ENCODE peak calls at places on chromosomes 4 and X, in nine cellular contexts. K is stomach, Z is GM23338, X is transverse colon, L is HCT116, T is sigmoid colon, W is suprapubic skin, F is breast epithelium, B is SK-N-SH. J is an unnamed sample.

GRCh38 chr4:915041-915474 is 17.1 kb downstream of the GAK start:
- DNase-seq in W (peak; percentile 70), B (no peak), X (peak; percentile 7), Z (no peak), F (peak; percentile 10), L (no peak), T (peak; percentile 42), K (no peak), J (peak; percentile 73)

GRCh38 chrX:115988825-115989224 is 181.7 kb upstream of the AGTR2 start:
- DNase-seq in T (no peak), K (no peak), W (no peak), F (no peak), B (peak; percentile 16), X (no peak), L (no peak), Z (peak; percentile 22), J (no peak)

GRCh38 chr4:53005149-53005546 is 143.0 kb downstream of the RASL11B start:
- DNase-seq in X (no peak), Z (no peak), K (no peak), W (no peak), L (no peak), B (no peak), F (no peak), T (no peak), J (no peak)

GRCh38 chrX:46203115-46203514 is 342.1 kb downstream of the ZNF674 start:
- DNase-seq in Z (no peak), B (no peak), X (no peak), W (no peak), F (no peak), K (no peak), T (no peak), L (no peak), J (no peak)

GRCh38 chrX:1248381-1249061 is 20.1 kb upstream of the CSF2RA start:
- DNase-seq in X (no peak), T (no peak), B (no peak), Z (peak; percentile 99), F (no peak), W (no peak), L (no peak), K (no peak), J (peak; percentile 34)

GRCh38 chrX:13569479-13570244 is at the start of gene EGFL6:
- DNase-seq in F (no peak), K (no peak), L (no peak), W (no peak), Z (peak; percentile 38), X (no peak), B (peak; percentile 28), T (no peak), J (peak; percentile 46)

GRCh38 chr4:141132689-141133145 is 552 bp downstream of the RNF150 start:
- DNase-seq in K (no peak), W (no peak), F (no peak), X (peak; percentile 7), Z (peak; percentile 52), B (peak; percentile 92), T (peak; percentile 81), L (no peak), J (no peak)

GRCh38 chr4:77849278-77849965 is 13.2 kb upstream of the MRPL1 start:
- DNase-seq in Z (no peak), F (no peak), T (no peak), X (no peak), L (no peak), K (no peak), W (no peak), B (no peak), J (no peak)

GRCh38 chrX:348461-349117 is 30.0 kb upstream of the GTPBP6 start:
- DNase-seq in F (no peak), B (no peak), Z (no peak), T (no peak), W (peak; percentile 49), L (no peak), X (no peak), K (no peak), J (no peak)

GRCh38 chr4:153556441-153556815 is 90.3 kb downstream of the TMEM131L start:
- DNase-seq in Z (no peak), X (no peak), B (no peak), T (no peak), F (no peak), K (no peak), W (no peak), L (no peak), J (no peak)
- H3K27ac ChIP-seq in Z (no peak overlapping the region), X (no peak overlapping the region), B (no peak overlapping the region), T (peak overlapping the region; percentile 64), F (no peak overlapping the region), K (no peak overlapping the region), W (no peak overlapping the region), L (no peak overlapping the region), J (no peak overlapping the region)

GRCh38 chr4:38672247-38673071 is 8.5 kb downstream of the KLF3 start:
- DNase-seq in X (no peak), L (no peak), W (no peak), B (peak; percentile 18), Z (no peak), T (no peak), K (no peak), F (no peak), J (peak; percentile 38)

GRCh38 chr4:38675167-38676121 is 11.4 kb downstream of the KLF3 start:
- DNase-seq in B (peak; percentile 73), Z (peak; percentile 94), L (peak; percentile 60), F (peak; percentile 66), T (peak; percentile 88), X (peak; percentile 90), W (peak; percentile 91), K (peak; percentile 86), J (peak; percentile 79)

GRCh38 chr4:38671594-38671943 is 7.6 kb downstream of the KLF3 start:
- DNase-seq in B (no peak), L (no peak), W (no peak), K (no peak), Z (no peak), T (no peak), X (no peak), F (no peak), J (no peak)

GRCh38 chr4:38674206-38675144 is 10.5 kb downstream of the KLF3 start:
- DNase-seq in K (no peak), L (no peak), F (no peak), Z (no peak), W (no peak), X (no peak), B (peak; percentile 26), T (no peak), J (no peak)

DNA sequence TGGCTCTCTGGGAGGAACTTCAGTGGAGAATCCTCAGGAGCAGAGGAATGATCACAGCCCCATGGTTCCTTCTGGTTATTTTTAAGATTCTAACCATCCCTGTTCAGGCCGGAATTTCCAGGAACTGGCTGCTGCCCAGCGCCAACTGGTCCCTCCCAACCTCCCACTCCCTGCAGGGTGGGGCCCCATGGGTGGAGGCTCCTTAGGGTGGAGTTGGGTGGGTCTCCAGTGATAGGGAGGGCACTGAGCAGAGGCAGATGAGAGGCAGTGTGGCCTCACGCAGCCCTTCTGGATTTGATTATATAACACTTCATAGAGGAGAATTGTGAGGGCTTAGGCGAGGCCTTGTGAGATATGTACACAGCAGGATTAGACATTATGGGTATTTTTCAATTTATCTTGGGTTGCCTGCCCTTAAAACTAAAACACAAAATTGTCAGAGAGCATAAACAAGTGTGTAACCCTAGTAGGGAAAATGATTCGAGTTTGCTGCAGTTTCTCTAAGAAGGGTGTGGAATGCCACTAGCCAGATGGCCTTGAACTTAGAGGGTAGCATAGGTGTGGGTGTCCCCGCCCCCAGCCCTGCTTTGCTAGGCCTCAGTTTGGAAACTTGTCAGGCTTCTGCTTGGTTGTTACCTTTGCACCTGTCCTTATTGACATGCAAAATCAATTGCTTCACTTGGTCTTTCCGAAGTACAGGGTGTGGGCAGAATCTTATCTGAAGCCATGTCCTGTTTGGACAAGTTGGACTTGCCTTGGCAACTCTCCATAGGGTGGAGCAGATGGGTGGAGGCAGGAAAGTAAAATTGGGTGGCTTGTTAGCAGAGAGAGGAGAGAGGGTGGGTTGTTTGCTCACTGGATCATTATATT is 9.3 kb downstream of the KLF3 start:
- DNase-seq in K (peak; percentile 67), F (no peak), Z (peak; percentile 62), T (no peak), L (peak; percentile 56), W (peak; percentile 86), B (peak; percentile 21), X (peak; percentile 93), J (peak; percentile 21)
- TF ChIP-seq POLR2AphosphoS5 in K (peak; percentile 74), F (no peak), Z (no peak), T (no peak), L (peak; percentile 41), W (peak; percentile 45), B (no peak), X (peak; percentile 77), J (peak; percentile 69)

GRCh38 chrX:71163010-71163409 is 18.4 kb downstream of the NLGN3 start:
- DNase-seq in W (no peak), Z (peak; percentile 77), F (no peak), X (no peak), T (peak; percentile 8), B (no peak), L (no peak), K (no peak), J (no peak)
- H3K27ac ChIP-seq in W (no peak overlapping the region), Z (peak overlapping the region; percentile 55), F (no peak overlapping the region), X (no peak overlapping the region), T (no peak overlapping the region), B (no peak overlapping the region), L (no peak overlapping the region), K (no peak overlapping the region), J (no peak overlapping the region)

DNA sequence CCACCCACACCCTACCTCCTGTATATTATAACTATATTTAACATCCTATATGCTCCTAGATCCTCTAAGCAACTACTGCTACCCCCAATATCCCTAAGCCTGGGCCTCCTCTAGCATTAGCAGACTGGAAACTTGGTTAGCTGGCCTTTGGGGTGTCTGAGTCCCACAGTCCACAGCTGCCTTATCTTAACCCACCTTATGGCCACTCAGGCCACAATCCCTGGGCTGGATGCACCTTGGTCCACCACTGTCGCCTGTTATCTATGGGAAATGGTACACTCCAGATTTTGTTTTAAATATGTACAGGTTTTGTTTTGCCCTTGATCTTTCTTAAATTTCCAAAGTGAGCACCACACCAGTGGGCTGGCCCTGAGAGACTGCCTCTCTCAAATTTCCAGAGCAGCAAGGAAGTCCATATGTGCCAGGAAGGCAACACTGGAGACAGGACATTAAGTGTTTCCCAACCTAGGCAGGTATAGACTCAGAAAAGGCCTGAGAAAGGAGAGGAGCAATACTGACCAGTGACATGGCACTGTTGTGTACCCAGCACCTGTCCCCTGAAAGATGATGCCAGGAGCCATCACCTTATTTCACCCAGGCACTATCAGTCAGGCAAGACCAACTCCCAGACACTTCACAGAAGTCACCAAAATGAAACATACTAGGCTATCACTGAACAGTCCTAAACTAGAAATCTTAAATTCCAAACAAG is 921 bp downstream of the PFKFB1 start:
- DNase-seq in B (no peak), L (no peak), W (no peak), T (no peak), X (no peak), K (no peak), F (no peak), Z (no peak), J (no peak)
- TF ChIP-seq POLR2AphosphoS5 in B (no peak), L (no peak), W (no peak), T (no peak), X (no peak), K (no peak), F (no peak), Z (no peak), J (no peak)

GRCh38 chr4:70908993-70909556 is 6.9 kb downstream of the MOB1B start:
- DNase-seq in L (no peak), Z (no peak), B (no peak), F (no peak), T (no peak), W (no peak), X (no peak), K (no peak), J (no peak)
- H3K27ac ChIP-seq in L (no peak overlapping the region), Z (no peak overlapping the region), B (no peak overlapping the region), F (no peak overlapping the region), T (no peak overlapping the region), W (no peak overlapping the region), X (no peak overlapping the region), K (no peak overlapping the region), J (no peak overlapping the region)

GRCh38 chr4:10075953-10076391 is 40.6 kb downstream of the WDR1 start:
- DNase-seq in X (no peak), T (peak; percentile 66), Z (no peak), F (peak; percentile 48), W (no peak), B (no peak), L (no peak), K (peak; percentile 22), J (peak; percentile 14)
- TF ChIP-seq POLR2AphosphoS5 in X (peak; percentile 13), T (no peak), Z (no peak), F (no peak), W (no peak), B (no peak), L (no peak), K (no peak), J (no peak)